ENCODE peak calls at places on chromosomes 2 and 18, in seven cellular contexts. P is A549; I is CD4-positive, alpha-beta memory T cell; C is WERI-Rb-1; A is lung; S is cardiac muscle cell; M is heart left ventricle. L is an unnamed sample.

GRCh38 chr18:50559750-50560680 is at the start of gene MAPK4:
- DNase-seq in S (peak; percentile 76), P (no peak), I (no peak), C (peak; percentile 71), A (no peak), M (peak; percentile 48), L (no peak)

GRCh38 chr2:233350708-233351107 is 3.6 kb upstream of the DGKD start:
- DNase-seq in M (no peak), A (no peak), S (no peak), C (no peak), P (peak; percentile 98), I (no peak), L (no peak)

GRCh38 chr2:144082777-144083176 is 437.1 kb downstream of the ZEB2 start:
- DNase-seq in I (no peak), A (no peak), C (no peak), S (no peak), M (no peak), P (no peak), L (no peak)

GRCh38 chr2:37631698-37632097 is 39.7 kb downstream of the CDC42EP3 start:
- DNase-seq in C (no peak), M (no peak), P (no peak), I (no peak), A (no peak), S (no peak), L (no peak)

GRCh38 chr2:39266906-39267434 is 23.2 kb upstream of the CDKL4 start:
- DNase-seq in S (no peak), I (no peak), A (no peak), C (no peak), P (no peak), M (no peak), L (no peak)

GRCh38 chr2:149860276-149860921 is 272.8 kb upstream of the MMADHC start:
- DNase-seq in C (no peak), P (no peak), I (no peak), S (no peak), A (no peak), M (peak; percentile 58), L (no peak)

GRCh38 chr2:61044596-61044995 is 21.1 kb upstream of the SANBR start:
- DNase-seq in I (no peak), A (no peak), C (no peak), P (no peak), M (peak; percentile 21), S (no peak), L (no peak)

GRCh38 chr2:234451852-234452625 is 44.8 kb downstream of the ARL4C start:
- DNase-seq in S (no peak), I (peak; percentile 65), A (no peak), M (no peak), P (peak; percentile 34), C (no peak), L (peak; percentile 13)

GRCh38 chr2:42903821-42904575 is 111.6 kb upstream of the HAAO start:
- DNase-seq in S (no peak), A (no peak), C (peak; percentile 70), I (no peak), P (no peak), M (no peak), L (no peak)

GRCh38 chr18:21051615-21052014 is 60.0 kb downstream of the ROCK1 start:
- DNase-seq in P (no peak), C (no peak), S (no peak), I (no peak), M (no peak), A (no peak), L (no peak)

GRCh38 chr18:23283933-23284430 is 148.7 kb downstream of the CABLES1 start:
- DNase-seq in M (no peak), C (no peak), S (no peak), I (no peak), P (peak; percentile 33), A (no peak), L (no peak)

GRCh38 chr2:96554293-96555145 is 18.0 kb downstream of the ARID5A start:
- DNase-seq in A (peak; percentile 61), P (peak; percentile 37), M (peak; percentile 72), S (peak; percentile 68), I (peak; percentile 69), C (peak; percentile 59), L (peak; percentile 69)

GRCh38 chr18:58161659-58162058 is 117.6 kb downstream of the NEDD4L start:
- DNase-seq in M (no peak), C (no peak), I (no peak), S (peak; percentile 22), P (no peak), A (no peak), L (no peak)

GRCh38 chr2:52995439-52995838 is 772.2 kb upstream of the CHAC2 start:
- DNase-seq in A (no peak), M (no peak), P (no peak), I (no peak), S (no peak), C (no peak), L (no peak)

GRCh38 chr2:122136071-122136470 is 380.6 kb downstream of the TSN start:
- DNase-seq in M (no peak), I (no peak), P (peak; percentile 27), C (peak; percentile 48), S (peak; percentile 52), A (no peak), L (peak; percentile 57)

GRCh38 chr2:201256001-201256544 is 4.3 kb upstream of the CASP8 start:
- DNase-seq in P (no peak), I (no peak), S (no peak), C (no peak), M (no peak), A (no peak), L (no peak)

GRCh38 chr2:212794471-212794870 is 255.9 kb upstream of the ERBB4 start:
- DNase-seq in C (no peak), M (no peak), S (no peak), I (no peak), P (no peak), A (no peak), L (no peak)

GRCh38 chr2:57877811-57878572 is 168.6 kb upstream of the VRK2 start:
- DNase-seq in C (no peak), P (no peak), A (no peak), I (no peak), S (no peak), M (no peak), L (no peak)

GRCh38 chr2:237085261-237086221 is at the start of gene COPS8:
- DNase-seq in M (peak; percentile 96), I (peak; percentile 91), S (peak; percentile 97), C (peak; percentile 92), P (peak; percentile 78), A (peak; percentile 96), L (peak; percentile 93)

GRCh38 chr2:159513745-159514144 is 102.6 kb downstream of the BAZ2B start:
- DNase-seq in A (no peak), S (no peak), C (no peak), P (no peak), I (no peak), M (no peak), L (no peak)

GRCh38 chr2:159515482-159515881 is 100.9 kb downstream of the BAZ2B start:
- DNase-seq in P (no peak), I (no peak), S (no peak), C (peak; percentile 13), A (no peak), M (no peak), L (no peak)

GRCh38 chr2:159518321-159519005 is 97.9 kb downstream of the BAZ2B start:
- DNase-seq in S (peak; percentile 20), C (no peak), M (no peak), I (no peak), A (no peak), P (no peak), L (no peak)

GRCh38 chr2:159521272-159521671 is 95.1 kb downstream of the BAZ2B start:
- DNase-seq in S (no peak), I (no peak), A (no peak), P (no peak), M (no peak), C (no peak), L (no peak)

GRCh38 chr2:159516241-159516758 is 100.0 kb downstream of the BAZ2B start:
- DNase-seq in P (peak; percentile 18), S (peak; percentile 9), A (no peak), C (peak; percentile 16), M (no peak), I (peak; percentile 80), L (peak; percentile 52)
- H3K27ac ChIP-seq in P (peak overlapping the region; percentile 53), S (peak overlapping the region; percentile 66), A (peak overlapping the region; percentile 83), C (peak overlapping the region; percentile 88), M (peak overlapping the region; percentile 20), I (peak overlapping the region; percentile 58), L (no peak overlapping the region)

DNA sequence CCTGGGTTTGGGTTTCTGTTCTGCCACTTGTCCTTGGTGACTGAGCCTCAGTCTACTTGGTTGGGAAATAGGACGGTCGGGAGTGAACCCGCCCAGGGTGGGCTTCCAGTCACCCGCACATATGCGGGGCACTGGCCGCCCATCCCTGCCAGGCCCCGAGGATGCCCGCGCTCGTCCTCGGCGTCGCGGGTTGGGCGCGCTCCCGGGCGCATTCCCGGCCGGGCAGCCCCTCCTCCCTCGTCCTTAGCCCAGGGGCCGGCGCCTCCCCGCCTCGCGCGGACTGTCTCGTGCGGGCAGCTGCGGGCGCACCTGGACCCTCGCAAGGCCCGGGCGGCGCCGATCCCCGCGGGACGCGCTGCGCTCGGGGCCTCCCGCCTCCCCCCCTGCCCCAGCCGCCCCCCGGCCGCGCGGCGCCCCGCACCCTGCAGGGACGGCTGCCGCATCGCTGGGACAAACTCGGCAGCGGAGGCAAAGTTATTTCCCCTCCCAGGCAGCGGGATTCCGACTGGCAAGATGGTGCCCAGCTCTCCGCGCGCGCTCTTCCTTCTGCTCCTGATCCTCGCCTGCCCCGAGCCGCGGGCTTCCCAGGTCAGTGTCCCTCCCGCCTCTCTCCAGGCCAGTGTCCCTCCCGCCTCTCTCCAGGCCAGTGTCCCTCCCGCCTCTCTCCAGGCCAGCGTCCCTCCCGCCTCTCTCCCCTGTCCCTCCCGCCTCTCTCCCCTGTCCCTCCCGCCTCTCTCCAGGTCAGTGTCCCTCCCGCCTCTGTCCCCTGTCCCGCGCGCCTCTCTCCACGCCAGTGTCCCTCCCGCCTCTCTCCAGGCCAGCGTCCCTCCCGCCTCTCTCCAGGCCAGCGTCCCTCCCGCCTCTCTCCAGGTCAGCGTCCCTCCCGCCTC is at the start of gene FBLN7:
- DNase-seq in C (peak; percentile 53), S (peak; percentile 46), A (no peak), M (no peak), P (no peak), I (no peak), L (no peak)
- H3K27ac ChIP-seq in C (peak within 1 kb of the TSS; percentile 51), S (no peak within 1 kb of the TSS), A (no peak within 1 kb of the TSS), M (no peak within 1 kb of the TSS), P (peak within 1 kb of the TSS; percentile 75), I (no peak within 1 kb of the TSS), L (no peak within 1 kb of the TSS)

DNA sequence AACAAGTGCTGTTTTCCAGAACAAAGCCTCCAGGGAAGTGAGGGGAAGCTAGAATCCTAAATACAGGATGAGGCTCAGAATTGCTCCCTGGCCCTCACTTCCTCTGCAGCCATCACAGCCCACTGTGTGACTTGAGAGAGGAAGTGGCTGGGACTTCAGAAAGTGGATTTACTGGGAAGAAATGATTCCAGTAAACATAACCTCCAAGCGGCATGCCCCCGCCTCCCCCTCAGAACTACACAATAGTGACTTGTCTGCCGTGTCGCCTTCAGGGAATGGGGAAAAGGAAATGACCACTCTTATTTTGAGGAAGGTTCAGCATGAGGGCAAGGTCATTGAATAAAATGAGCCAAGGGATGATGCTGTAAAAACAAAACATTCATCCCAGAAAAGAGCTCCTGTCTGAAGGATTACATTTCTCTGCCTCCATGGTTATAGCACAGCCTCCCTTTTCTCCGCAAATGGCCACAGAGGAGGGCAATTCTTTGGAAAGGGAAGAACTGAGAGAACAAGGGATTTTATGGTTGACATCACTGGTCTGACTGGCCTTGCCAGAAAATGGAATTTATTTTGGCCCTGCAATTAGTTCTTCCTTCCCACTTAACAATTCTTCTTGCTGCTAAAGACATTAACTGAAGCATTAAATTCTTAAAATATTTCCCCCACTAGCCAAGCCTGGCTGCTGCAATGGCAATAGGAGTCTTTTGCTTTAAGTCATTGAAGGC is 78.9 kb upstream of the DAPL1 start:
- DNase-seq in I (no peak), S (no peak), A (no peak), C (no peak), P (no peak), M (peak; percentile 84), L (no peak)
- H3K27ac ChIP-seq in I (no peak overlapping the region), S (no peak overlapping the region), A (peak overlapping the region; percentile 86), C (peak overlapping the region; percentile 59), P (no peak overlapping the region), M (peak overlapping the region; percentile 86), L (no peak overlapping the region)

GRCh38 chr2:240364961-240365775 is 70.3 kb upstream of the GPC1 start:
- DNase-seq in C (no peak), A (no peak), M (no peak), I (no peak), P (no peak), S (no peak), L (no peak)
- H3K27ac ChIP-seq in C (no peak overlapping the region), A (no peak overlapping the region), M (no peak overlapping the region), I (no peak overlapping the region), P (no peak overlapping the region), S (no peak overlapping the region), L (no peak overlapping the region)

L was measured in OCI-LY7.